ENCODE peak calls at places on chromosomes 11 and 22, in eight cellular contexts. One of them, this sample, is unnamed.

GRCh38 chr22:19706661-19707151 is 7.6 kb upstream of the SEPTIN5 start:
- ATAC-seq in right lobe of liver: no peak
- ATAC-seq in Panc1: no peak
- ATAC-seq in PC-3: no peak
- ATAC-seq in left cardiac atrium: no peak
- ATAC-seq in stimulated activated naive CD8-positive, alpha-beta T cell treated with anti-CD3 and anti-CD28 coated beads, Interleukin-15, amount 100 ng/mL, for 72 hours: no peak
- ATAC-seq in pancreas: no peak
- ATAC-seq in body of pancreas: no peak
- ATAC-seq in this sample: no peak

GRCh38 chr11:12743834-12744449 is 69.7 kb downstream of the TEAD1 start:
- ATAC-seq in right lobe of liver: no peak
- ATAC-seq in Panc1: no peak
- ATAC-seq in PC-3: no peak
- ATAC-seq in left cardiac atrium: no peak
- ATAC-seq in stimulated activated naive CD8-positive, alpha-beta T cell treated with anti-CD3 and anti-CD28 coated beads, Interleukin-15, amount 100 ng/mL, for 72 hours: no peak
- ATAC-seq in pancreas: no peak
- ATAC-seq in body of pancreas: no peak
- ATAC-seq in this sample: no peak

GRCh38 chr11:126061707-126062678 is 673 bp downstream of the CDON start:
- ATAC-seq in right lobe of liver: peak
- ATAC-seq in Panc1: peak
- ATAC-seq in PC-3: peak
- ATAC-seq in left cardiac atrium: no peak
- ATAC-seq in stimulated activated naive CD8-positive, alpha-beta T cell treated with anti-CD3 and anti-CD28 coated beads, Interleukin-15, amount 100 ng/mL, for 72 hours: peak
- ATAC-seq in pancreas: no peak
- ATAC-seq in body of pancreas: no peak
- ATAC-seq in this sample: no peak

GRCh38 chr11:65496304-65497140 is 2.3 kb upstream of the MALAT1 start:
- ATAC-seq in right lobe of liver: no peak
- ATAC-seq in Panc1: peak
- ATAC-seq in PC-3: no peak
- ATAC-seq in left cardiac atrium: no peak
- ATAC-seq in stimulated activated naive CD8-positive, alpha-beta T cell treated with anti-CD3 and anti-CD28 coated beads, Interleukin-15, amount 100 ng/mL, for 72 hours: peak
- ATAC-seq in pancreas: no peak
- ATAC-seq in body of pancreas: no peak
- ATAC-seq in this sample: no peak

GRCh38 chr22:23414727-23415489 is 165.2 kb downstream of the IGLL1 start:
- ATAC-seq in right lobe of liver: peak
- ATAC-seq in Panc1: no peak
- ATAC-seq in PC-3: no peak
- ATAC-seq in left cardiac atrium: no peak
- ATAC-seq in stimulated activated naive CD8-positive, alpha-beta T cell treated with anti-CD3 and anti-CD28 coated beads, Interleukin-15, amount 100 ng/mL, for 72 hours: no peak
- ATAC-seq in pancreas: no peak
- ATAC-seq in body of pancreas: no peak
- ATAC-seq in this sample: no peak

GRCh38 chr11:17473071-17473744 is 3.4 kb downstream of the ABCC8 start:
- ATAC-seq in right lobe of liver: peak
- ATAC-seq in Panc1: peak
- ATAC-seq in PC-3: peak
- ATAC-seq in left cardiac atrium: no peak
- ATAC-seq in stimulated activated naive CD8-positive, alpha-beta T cell treated with anti-CD3 and anti-CD28 coated beads, Interleukin-15, amount 100 ng/mL, for 72 hours: no peak
- ATAC-seq in pancreas: no peak
- ATAC-seq in body of pancreas: no peak
- ATAC-seq in this sample: no peak

GRCh38 chr11:114153224-114153623 is 93.7 kb downstream of the ZBTB16 start:
- ATAC-seq in right lobe of liver: peak
- ATAC-seq in Panc1: no peak
- ATAC-seq in PC-3: no peak
- ATAC-seq in left cardiac atrium: no peak
- ATAC-seq in stimulated activated naive CD8-positive, alpha-beta T cell treated with anti-CD3 and anti-CD28 coated beads, Interleukin-15, amount 100 ng/mL, for 72 hours: no peak
- ATAC-seq in pancreas: no peak
- ATAC-seq in body of pancreas: no peak
- ATAC-seq in this sample: no peak

GRCh38 chr22:22841598-22841997 is 46.0 kb upstream of the IGLL5 start:
- ATAC-seq in right lobe of liver: no peak
- ATAC-seq in Panc1: no peak
- ATAC-seq in PC-3: no peak
- ATAC-seq in left cardiac atrium: no peak
- ATAC-seq in stimulated activated naive CD8-positive, alpha-beta T cell treated with anti-CD3 and anti-CD28 coated beads, Interleukin-15, amount 100 ng/mL, for 72 hours: no peak
- ATAC-seq in pancreas: no peak
- ATAC-seq in body of pancreas: no peak
- ATAC-seq in this sample: no peak

GRCh38 chr11:94813436-94813720 is 45.2 kb downstream of the AMOTL1 start:
- ATAC-seq in right lobe of liver: no peak
- ATAC-seq in Panc1: no peak
- ATAC-seq in PC-3: no peak
- ATAC-seq in left cardiac atrium: no peak
- ATAC-seq in stimulated activated naive CD8-positive, alpha-beta T cell treated with anti-CD3 and anti-CD28 coated beads, Interleukin-15, amount 100 ng/mL, for 72 hours: no peak
- ATAC-seq in pancreas: no peak
- ATAC-seq in body of pancreas: no peak
- ATAC-seq in this sample: no peak

GRCh38 chr11:129236850-129237249 is 44.7 kb upstream of the ARHGAP32 start:
- ATAC-seq in right lobe of liver: no peak
- ATAC-seq in Panc1: no peak
- ATAC-seq in PC-3: no peak
- ATAC-seq in left cardiac atrium: no peak
- ATAC-seq in stimulated activated naive CD8-positive, alpha-beta T cell treated with anti-CD3 and anti-CD28 coated beads, Interleukin-15, amount 100 ng/mL, for 72 hours: no peak
- ATAC-seq in pancreas: no peak
- ATAC-seq in body of pancreas: no peak
- ATAC-seq in this sample: no peak

GRCh38 chr11:32435511-32435946 is at the start of gene WT1:
- ATAC-seq in right lobe of liver: peak
- ATAC-seq in Panc1: peak
- ATAC-seq in PC-3: peak
- ATAC-seq in left cardiac atrium: peak
- ATAC-seq in stimulated activated naive CD8-positive, alpha-beta T cell treated with anti-CD3 and anti-CD28 coated beads, Interleukin-15, amount 100 ng/mL, for 72 hours: no peak
- ATAC-seq in pancreas: no peak
- ATAC-seq in body of pancreas: peak
- ATAC-seq in this sample: no peak

GRCh38 chr11:72173291-72173690 is 18.6 kb upstream of the FOLR1 start:
- ATAC-seq in right lobe of liver: no peak
- ATAC-seq in Panc1: no peak
- ATAC-seq in PC-3: no peak
- ATAC-seq in left cardiac atrium: no peak
- ATAC-seq in stimulated activated naive CD8-positive, alpha-beta T cell treated with anti-CD3 and anti-CD28 coated beads, Interleukin-15, amount 100 ng/mL, for 72 hours: no peak
- ATAC-seq in pancreas: no peak
- ATAC-seq in body of pancreas: no peak
- ATAC-seq in this sample: no peak

GRCh38 chr11:88335284-88335683 is 2.3 kb downstream of the CTSC start:
- ATAC-seq in right lobe of liver: no peak
- ATAC-seq in Panc1: no peak
- ATAC-seq in PC-3: no peak
- ATAC-seq in left cardiac atrium: no peak
- ATAC-seq in stimulated activated naive CD8-positive, alpha-beta T cell treated with anti-CD3 and anti-CD28 coated beads, Interleukin-15, amount 100 ng/mL, for 72 hours: no peak
- ATAC-seq in pancreas: no peak
- ATAC-seq in body of pancreas: no peak
- ATAC-seq in this sample: no peak

GRCh38 chr11:93921695-93922468 is 71.5 kb upstream of the VSTM5 start:
- ATAC-seq in right lobe of liver: peak
- ATAC-seq in Panc1: peak
- ATAC-seq in PC-3: peak
- ATAC-seq in left cardiac atrium: no peak
- ATAC-seq in stimulated activated naive CD8-positive, alpha-beta T cell treated with anti-CD3 and anti-CD28 coated beads, Interleukin-15, amount 100 ng/mL, for 72 hours: peak
- ATAC-seq in pancreas: peak
- ATAC-seq in body of pancreas: peak
- ATAC-seq in this sample: peak

GRCh38 chr22:19663286-19663815 is 51.0 kb upstream of the SEPTIN5 start:
- ATAC-seq in right lobe of liver: peak
- ATAC-seq in Panc1: peak
- ATAC-seq in PC-3: peak
- ATAC-seq in left cardiac atrium: peak
- ATAC-seq in stimulated activated naive CD8-positive, alpha-beta T cell treated with anti-CD3 and anti-CD28 coated beads, Interleukin-15, amount 100 ng/mL, for 72 hours: peak
- ATAC-seq in pancreas: peak
- ATAC-seq in body of pancreas: peak
- ATAC-seq in this sample: peak

GRCh38 chr11:84558085-84558905 is 1068.8 kb downstream of the DLG2 start:
- ATAC-seq in right lobe of liver: peak
- ATAC-seq in Panc1: peak
- ATAC-seq in PC-3: peak
- ATAC-seq in left cardiac atrium: peak
- ATAC-seq in stimulated activated naive CD8-positive, alpha-beta T cell treated with anti-CD3 and anti-CD28 coated beads, Interleukin-15, amount 100 ng/mL, for 72 hours: peak
- ATAC-seq in pancreas: peak
- ATAC-seq in body of pancreas: peak
- ATAC-seq in this sample: peak

GRCh38 chr11:128643661-128644060 is 50.2 kb upstream of the FLI1 start:
- ATAC-seq in right lobe of liver: no peak
- ATAC-seq in Panc1: peak
- ATAC-seq in PC-3: peak
- ATAC-seq in left cardiac atrium: no peak
- ATAC-seq in stimulated activated naive CD8-positive, alpha-beta T cell treated with anti-CD3 and anti-CD28 coated beads, Interleukin-15, amount 100 ng/mL, for 72 hours: peak
- ATAC-seq in pancreas: no peak
- ATAC-seq in body of pancreas: no peak
- ATAC-seq in this sample: no peak

This sample was measured in esophagus mucosa.